ENCODE peak calls at places on chromosomes 1 and 21, in six cellular contexts. K is suprapubic skin; I is HL-60; Z is stimulated activated CD4-positive, alpha-beta T cell treated with anti-CD3 and anti-CD28 coated beads, Interleukin-12 subunit alpha, Interleukin-12 subunit beta, amount 100 ng/mL, for 4 hours; A is sciatic nerve; S is EH. Y is an unnamed sample.

GRCh38 chr1:1320666-1321448 is 3.6 kb downstream of the INTS11 start:
- DNase-seq in K (no peak), I (no peak), Z (no peak), A (no peak), S (peak; percentile 30), Y (no peak)

GRCh38 chr1:156926175-156926574 is 5.7 kb downstream of the LRRC71 start:
- DNase-seq in K (no peak), I (peak; percentile 54), Z (no peak), A (no peak), S (peak; percentile 93), Y (no peak)

GRCh38 chr1:71494163-71494562 is 413.3 kb upstream of the ZRANB2 start:
- DNase-seq in K (no peak), I (no peak), Z (no peak), A (no peak), S (peak; percentile 35), Y (no peak)

GRCh38 chr1:229087339-229087738 is 183.6 kb upstream of the RAB4A start:
- DNase-seq in K (no peak), I (no peak), Z (no peak), A (no peak), S (peak; percentile 40), Y (no peak)

GRCh38 chr1:150352883-150353282 is 11.1 kb upstream of the RPRD2 start:
- DNase-seq in K (no peak), I (no peak), Z (no peak), A (no peak), S (no peak), Y (no peak)

GRCh38 chr1:226784081-226785049 is 45.3 kb upstream of the ITPKB start:
- DNase-seq in K (no peak), I (no peak), Z (no peak), A (no peak), S (no peak), Y (no peak)

GRCh38 chr1:201763439-201764140 is 65.4 kb upstream of the IPO9 start:
- DNase-seq in K (no peak), I (no peak), Z (no peak), A (no peak), S (peak; percentile 80), Y (no peak)

GRCh38 chr21:32475162-32475812 is 62.8 kb downstream of the EVA1C start:
- DNase-seq in K (no peak), I (no peak), Z (no peak), A (no peak), S (peak; percentile 93), Y (no peak)

GRCh38 chr1:185315364-185316108 is 1.5 kb downstream of the IVNS1ABP start:
- DNase-seq in K (no peak), I (no peak), Z (no peak), A (no peak), S (no peak), Y (no peak)

GRCh38 chr21:42248783-42249597 is 30.1 kb downstream of the ABCG1 start:
- DNase-seq in K (no peak), I (no peak), Z (no peak), A (no peak), S (no peak), Y (no peak)

GRCh38 chr1:246784621-246785535 is 60.7 kb downstream of the SCCPDH start:
- DNase-seq in K (no peak), I (no peak), Z (no peak), A (no peak), S (peak; percentile 69), Y (no peak)

GRCh38 chr21:45864436-45864835 is 117.1 kb upstream of the COL6A1 start:
- DNase-seq in K (no peak), I (no peak), Z (no peak), A (no peak), S (peak; percentile 80), Y (no peak)

GRCh38 chr21:46117586-46118304 is 19.8 kb downstream of the COL6A2 start:
- DNase-seq in K (peak; percentile 57), I (no peak), Z (no peak), A (no peak), S (no peak), Y (peak; percentile 60)

GRCh38 chr1:192477630-192478029 is 97.9 kb upstream of the RGS1 start:
- DNase-seq in K (no peak), I (no peak), Z (no peak), A (no peak), S (peak; percentile 62), Y (no peak)

GRCh38 chr1:85091647-85092295 is 43.5 kb upstream of the MCOLN3 start:
- DNase-seq in K (no peak), I (no peak), Z (no peak), A (no peak), S (no peak), Y (no peak)

GRCh38 chr1:32759521-32759980 is 57.0 kb upstream of the SYNC start:
- DNase-seq in K (no peak), I (no peak), Z (no peak), A (no peak), S (no peak), Y (no peak)

GRCh38 chr1:47519971-47520370 is 82.1 kb downstream of the FOXD2 start:
- DNase-seq in K (peak; percentile 16), I (no peak), Z (no peak), A (no peak), S (no peak), Y (peak; percentile 50)

GRCh38 chr1:231512147-231512698 is 16.2 kb upstream of the TSNAX start:
- DNase-seq in K (no peak), I (no peak), Z (no peak), A (no peak), S (peak; percentile 48), Y (no peak)

GRCh38 chr1:173002891-173003582 is 47.7 kb downstream of the TNFSF18 start:
- DNase-seq in K (peak; percentile 66), I (no peak), Z (no peak), A (no peak), S (peak; percentile 86), Y (no peak)

GRCh38 chr21:32818411-32818810 is 46.9 kb upstream of the PAXBP1 start:
- DNase-seq in K (no peak), I (no peak), Z (no peak), A (no peak), S (no peak), Y (no peak)

GRCh38 chr1:41497631-41498030 is 13.1 kb upstream of the EDN2 start:
- DNase-seq in K (no peak), I (no peak), Z (no peak), A (no peak), S (no peak), Y (no peak)

GRCh38 chr1:9787702-9788101 is 36.1 kb downstream of the CLSTN1 start:
- DNase-seq in K (no peak), I (peak; percentile 43), Z (peak; percentile 34), A (no peak), S (no peak), Y (no peak)

GRCh38 chr1:2528016-2528415 is 1.6 kb upstream of the PANK4 start:
- DNase-seq in K (no peak), I (no peak), Z (no peak), A (no peak), S (no peak), Y (peak; percentile 85)

GRCh38 chr1:218472885-218473284 is 127.7 kb downstream of the TGFB2 start:
- DNase-seq in K (no peak), I (no peak), Z (no peak), A (no peak), S (no peak), Y (no peak)

GRCh38 chr1:47759581-47760247 is 237.5 kb downstream of the TRABD2B start:
- DNase-seq in K (no peak), I (no peak), Z (no peak), A (no peak), S (no peak), Y (peak; percentile 33)

GRCh38 chr1:197595244-197595904 is 179.9 kb downstream of the DENND1B start:
- DNase-seq in K (no peak), I (no peak), Z (no peak), A (no peak), S (no peak), Y (no peak)

GRCh38 chr1:117580882-117581281 is 25.0 kb upstream of the TENT5C start:
- DNase-seq in K (no peak), I (no peak), Z (no peak), A (no peak), S (no peak), Y (no peak)

GRCh38 chr1:152533327-152533938 is 19.2 kb downstream of the CRCT1 start:
- DNase-seq in K (no peak), I (peak; percentile 31), Z (peak; percentile 25), A (no peak), S (peak; percentile 54), Y (no peak)

GRCh38 chr1:28983509-28984310 is 69.3 kb downstream of the EPB41 start:
- DNase-seq in K (no peak), I (no peak), Z (no peak), A (no peak), S (no peak), Y (peak; percentile 76)

GRCh38 chr1:41433501-41433900 is 51.0 kb downstream of the EDN2 start:
- DNase-seq in K (no peak), I (no peak), Z (no peak), A (no peak), S (no peak), Y (no peak)

Y was measured in cardiac septum.